ENCODE peak calls at places on chromosomes 12 and 14, in seven cellular contexts. R, D, Y, S, C, Q and G are unnamed samples. For H3K4me1, the result is how much of the 10 kb centered on the place peaks cover.

GRCh38 chr14:51849095-51849494 is 11.3 kb upstream of the GNG2 start:
- DNase-seq in R (no peak), D (no peak), Y (no peak), S (no peak), C (no peak), Q (no peak), G (no peak)

GRCh38 chr14:105470812-105471771 is 3.5 kb upstream of the CRIP2 start:
- DNase-seq in R (peak), D (no peak), Y (peak), S (no peak), C (no peak), Q (no peak), G (peak)

GRCh38 chr12:49705479-49706267 is 1.5 kb downstream of the FMNL3 start:
- DNase-seq in R (no peak), D (no peak), Y (no peak), S (no peak), C (no peak), Q (peak), G (no peak)

GRCh38 chr12:98893126-98893525 is 248.0 kb downstream of the APAF1 start:
- DNase-seq in R (no peak), D (no peak), Y (no peak), S (no peak), C (no peak), Q (no peak), G (no peak)

GRCh38 chr14:102418169-102418852 is 55.6 kb downstream of the TECPR2 start:
- DNase-seq in R (no peak), D (no peak), Y (no peak), S (no peak), C (no peak), Q (no peak), G (no peak)

GRCh38 chr14:93976477-93977057 is at the start of gene ASB2:
- DNase-seq in R (no peak), D (no peak), Y (peak), S (no peak), C (no peak), Q (no peak), G (no peak)

GRCh38 chr12:25960926-25961325 is 2.4 kb downstream of the RASSF8 start:
- DNase-seq in R (no peak), D (no peak), Y (no peak), S (no peak), C (no peak), Q (no peak), G (no peak)

GRCh38 chr14:72714871-72715214 is 179.1 kb downstream of the DPF3 start:
- DNase-seq in R (no peak), D (no peak), Y (peak), S (no peak), C (no peak), Q (no peak), G (no peak)

GRCh38 chr14:21087294-21088091 is 11.0 kb downstream of the ZNF219 start:
- DNase-seq in R (no peak), D (no peak), Y (no peak), S (peak), C (peak), Q (peak), G (no peak)

GRCh38 chr14:87492556-87492955 is 500.4 kb downstream of the GALC start:
- DNase-seq in R (no peak), D (no peak), Y (no peak), S (no peak), C (no peak), Q (no peak), G (no peak)

GRCh38 chr14:87494010-87494409 is 499.0 kb downstream of the GALC start:
- DNase-seq in R (no peak), D (no peak), Y (no peak), S (no peak), C (no peak), Q (no peak), G (no peak)

GRCh38 chr14:87491816-87492215 is 501.2 kb downstream of the GALC start:
- DNase-seq in R (no peak), D (no peak), Y (no peak), S (no peak), C (no peak), Q (no peak), G (peak)

GRCh38 chr14:87497301-87497700 is 495.7 kb downstream of the GALC start:
- DNase-seq in R (no peak), D (no peak), Y (no peak), S (no peak), C (no peak), Q (no peak), G (no peak)
- H3K4me1 ChIP-seq in R (under half), D (under half), Y (under half), S (under half), C (under half), Q (under half), G (under half)

DNA sequence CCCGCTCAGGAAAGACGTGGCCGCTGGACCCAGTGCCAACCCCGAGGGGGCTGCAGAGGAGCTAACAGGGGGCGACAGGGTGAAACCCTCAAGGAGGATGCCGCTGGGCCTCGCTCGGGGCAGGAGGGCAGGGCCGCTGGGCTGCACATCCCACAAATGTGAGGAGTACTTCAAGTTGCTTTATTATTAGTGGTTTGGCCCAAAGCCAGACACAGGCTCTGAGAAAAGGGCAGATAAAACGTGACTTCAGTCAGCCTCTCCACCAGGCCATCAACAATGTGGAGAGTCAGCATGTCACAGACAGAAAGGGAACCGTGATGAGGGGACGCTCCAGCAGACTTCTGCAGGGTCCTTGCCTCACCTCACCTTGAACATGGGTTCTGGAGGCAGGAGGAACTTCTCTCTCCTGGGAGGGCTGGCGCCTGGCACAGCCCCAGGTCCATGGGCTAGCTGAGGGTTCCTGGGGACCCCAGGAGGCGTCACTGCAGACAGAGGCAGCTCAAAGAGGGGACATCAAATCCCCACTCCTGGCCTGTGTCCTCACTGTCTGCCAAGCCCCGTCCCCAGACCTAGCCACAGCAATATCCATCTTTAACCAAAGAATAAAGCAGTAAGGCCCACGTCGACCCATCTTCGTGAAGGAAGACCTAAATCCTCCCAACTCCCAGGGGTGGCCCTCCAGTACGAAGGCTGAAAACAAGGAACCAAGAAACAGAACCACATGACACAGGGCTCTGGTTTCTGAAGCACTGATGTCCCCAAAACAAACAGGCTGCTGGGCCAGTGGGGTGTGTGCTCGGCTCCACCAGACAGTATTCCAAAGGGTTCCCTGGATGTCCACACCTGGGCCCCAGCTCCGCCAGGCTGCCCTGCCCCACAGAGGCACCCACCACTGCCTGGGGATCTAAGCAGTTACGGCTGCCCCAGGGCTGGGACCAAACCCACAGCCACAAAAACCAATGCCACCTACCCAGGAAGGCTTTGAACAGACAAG is 35.1 kb downstream of the CCDC85C start:
- DNase-seq in R (no peak), D (no peak), Y (peak), S (no peak), C (no peak), Q (peak), G (no peak)
- H3K4me1 ChIP-seq in R (half or more), D (under half), Y (half or more), S (under half), C (half or more), Q (under half), G (under half)

GRCh38 chr14:31951638-31951964 is 125.5 kb upstream of the ARHGAP5 start:
- DNase-seq in R (no peak), D (no peak), Y (no peak), S (no peak), C (no peak), Q (no peak), G (no peak)
- H3K4me1 ChIP-seq in R (under half), D (under half), Y (under half), S (under half), C (under half), Q (under half), G (under half)

GRCh38 chr12:120264511-120265202 is 873 bp downstream of the PXN start:
- DNase-seq in R (no peak), D (no peak), Y (no peak), S (no peak), C (no peak), Q (no peak), G (peak)

GRCh38 chr12:120265203-120265482 is 387 bp downstream of the PXN start:
- DNase-seq in R (no peak), D (no peak), Y (no peak), S (no peak), C (no peak), Q (no peak), G (no peak)

GRCh38 chr12:120263725-120264040 is 1.8 kb downstream of the PXN start:
- DNase-seq in R (no peak), D (no peak), Y (no peak), S (no peak), C (no peak), Q (no peak), G (no peak)

GRCh38 chr12:120262852-120263724 is 2.4 kb downstream of the PXN start:
- DNase-seq in R (no peak), D (no peak), Y (no peak), S (no peak), C (no peak), Q (peak), G (peak)

GRCh38 chr12:120264086-120264485 is 1.4 kb downstream of the PXN start:
- DNase-seq in R (no peak), D (no peak), Y (no peak), S (no peak), C (no peak), Q (no peak), G (no peak)
- H3K4me1 ChIP-seq in R (under half), D (under half), Y (under half), S (half or more), C (half or more), Q (half or more), G (half or more)

GRCh38 chr14:77027538-77028383 is 747 bp downstream of the IRF2BPL start:
- DNase-seq in R (peak), D (peak), Y (peak), S (peak), C (no peak), Q (peak), G (peak)
- H3K4me1 ChIP-seq in R (under half), D (under half), Y (under half), S (half or more), C (half or more), Q (under half), G (half or more)